ENCODE peak calls at places on chromosomes 1 and 21, in five cellular contexts. W, F, C, Y and D are unnamed samples.

GRCh38 chr21:45724345-45724961 is 80.9 kb downstream of the PCBP3 start:
- DNase-seq in F (no peak), Y (no peak), W (no peak), C (no peak), D (no peak)

GRCh38 chr1:232589111-232589808 is 40.7 kb downstream of the SIPA1L2 start:
- DNase-seq in C (no peak), W (no peak), F (no peak), Y (no peak), D (no peak)

GRCh38 chr1:62401034-62401433 is 35.8 kb upstream of the USP1 start:
- DNase-seq in C (no peak), W (no peak), Y (no peak), F (no peak), D (no peak)

GRCh38 chr1:168093616-168094015 is 43.1 kb downstream of the GPR161 start:
- DNase-seq in F (no peak), Y (no peak), C (no peak), W (no peak), D (no peak)

GRCh38 chr21:43627527-43627926 is 31.8 kb downstream of the HSF2BP start:
- DNase-seq in W (no peak), F (no peak), Y (no peak), C (no peak), D (no peak)

GRCh38 chr1:235734335-235734734 is 84.8 kb upstream of the GNG4 start:
- DNase-seq in F (no peak), W (no peak), Y (no peak), C (no peak), D (no peak)

GRCh38 chr1:172360511-172360910 is 60.0 kb upstream of the C1orf105 start:
- DNase-seq in C (no peak), Y (no peak), W (no peak), F (no peak), D (no peak)

GRCh38 chr21:35476616-35477395 is 427.7 kb upstream of the RUNX1 start:
- DNase-seq in Y (no peak), W (no peak), F (no peak), C (no peak), D (no peak)

GRCh38 chr1:8091691-8092090 is 65.6 kb upstream of the ERRFI1 start:
- DNase-seq in C (no peak), F (no peak), W (no peak), Y (no peak), D (no peak)

GRCh38 chr1:110523011-110523410 is 4.0 kb upstream of the KCNA10 start:
- DNase-seq in W (no peak), Y (no peak), F (no peak), C (no peak), D (no peak)

GRCh38 chr1:175479521-175480342 is 263.7 kb downstream of the TNR start:
- DNase-seq in Y (no peak), W (no peak), C (no peak), F (no peak), D (no peak)

GRCh38 chr1:208757846-208758245 is 513.7 kb upstream of the PLXNA2 start:
- DNase-seq in W (no peak), F (no peak), Y (no peak), C (no peak), D (no peak)

GRCh38 chr1:199954701-199955100 is 72.8 kb upstream of the NR5A2 start:
- DNase-seq in Y (no peak), F (no peak), C (no peak), W (no peak), D (no peak)

GRCh38 chr21:45970674-45971486 is 10.7 kb upstream of the COL6A1 start:
- DNase-seq in F (peak; percentile 31), W (peak; percentile 47), C (no peak), Y (peak; percentile 25), D (no peak)

GRCh38 chr1:169468982-169469381 is 16.8 kb downstream of the SLC19A2 start:
- DNase-seq in Y (no peak), F (no peak), W (no peak), C (no peak), D (no peak)

GRCh38 chr1:18881164-18881563 is 21.2 kb downstream of the ALDH4A1 start:
- DNase-seq in Y (no peak), C (no peak), W (no peak), F (no peak), D (no peak)

GRCh38 chr1:61226791-61227567 is 144.6 kb downstream of the NFIA start:
- DNase-seq in C (no peak), W (no peak), Y (no peak), F (no peak), D (no peak)

GRCh38 chr1:216723274-216723780 is at the start of gene ESRRG:
- DNase-seq in Y (peak; percentile 5), F (no peak), C (no peak), W (no peak), D (no peak)

GRCh38 chr1:76501576-76502219 is 365.6 kb upstream of the ST6GALNAC5 start:
- DNase-seq in W (no peak), C (peak; percentile 53), Y (no peak), F (no peak), D (no peak)

GRCh38 chr1:214976665-214977064 is 105.9 kb upstream of the KCNK2 start:
- DNase-seq in W (no peak), C (no peak), F (no peak), Y (no peak), D (no peak)

GRCh38 chr1:209652121-209652742 is at the start of gene LAMB3:
- DNase-seq in W (no peak), F (no peak), C (no peak), Y (no peak), D (no peak)

GRCh38 chr1:69400128-69400527 is 167.6 kb upstream of the LRRC7 start:
- DNase-seq in C (no peak), F (no peak), W (no peak), Y (no peak), D (no peak)

GRCh38 chr1:213568929-213569815 is 418.6 kb upstream of the PROX1 start:
- DNase-seq in C (no peak), F (no peak), Y (no peak), W (no peak), D (no peak)

GRCh38 chr1:165501975-165502358 is 41.8 kb upstream of the LRRC52 start:
- DNase-seq in W (no peak), Y (no peak), F (no peak), C (no peak), D (no peak)

GRCh38 chr1:24149854-24150227 is 6.9 kb upstream of the IL22RA1 start:
- DNase-seq in F (peak; percentile 44), W (peak; percentile 24), C (no peak), Y (peak; percentile 85), D (peak; percentile 39)

GRCh38 chr1:32939655-32940371 is 24.8 kb downstream of the RNF19B start:
- DNase-seq in W (no peak), Y (no peak), F (no peak), C (no peak), D (no peak)

GRCh38 chr1:166170075-166170474 is 3.3 kb upstream of the FAM78B start:
- DNase-seq in W (no peak), C (no peak), F (no peak), Y (no peak), D (no peak)

GRCh38 chr1:226577401-226578180 is 29.0 kb downstream of the STUM start:
- DNase-seq in C (no peak), W (no peak), F (no peak), Y (no peak), D (no peak)